ENCODE peak calls at places on chromosomes 5 and 9, in ten cellular contexts. N is T1000, G is choroid plexus epithelial cell, K is aorta, T is NCI-H446, V is GM23248, Y is NT2/D1, F is left kidney, M is GM23338, S is skeletal muscle cell. L is an unnamed sample.

GRCh38 chr5:135063056-135063445 is 29.0 kb upstream of the PITX1 start:
- DNase-seq in N (no peak), G (no peak), K (peak; percentile 42), T (no peak), V (no peak), Y (no peak), F (no peak), M (no peak), S (no peak), L (no peak)

GRCh38 chr9:37508834-37509206 is 23.1 kb downstream of the POLR1E start:
- DNase-seq in N (no peak), G (no peak), K (peak; percentile 32), T (no peak), V (no peak), Y (no peak), F (no peak), M (no peak), S (no peak), L (peak; percentile 1)

GRCh38 chr5:157225463-157226422 is 40.2 kb upstream of the CYFIP2 start:
- DNase-seq in N (no peak), G (no peak), K (no peak), T (no peak), V (no peak), Y (no peak), F (no peak), M (no peak), S (no peak), L (no peak)

GRCh38 chr9:81108821-81109220 is 580.5 kb downstream of the TLE1 start:
- DNase-seq in N (peak; percentile 16), G (no peak), K (no peak), T (no peak), V (no peak), Y (no peak), F (no peak), M (no peak), S (no peak), L (no peak)

GRCh38 chr5:14399054-14399657 is 182.4 kb upstream of the OTULINL start:
- DNase-seq in N (no peak), G (peak; percentile 90), K (no peak), T (peak; percentile 74), V (peak; percentile 82), Y (no peak), F (peak; percentile 81), M (peak; percentile 72), S (no peak), L (peak; percentile 78)

GRCh38 chr5:158013939-158014338 is 155.0 kb upstream of the CLINT1 start:
- DNase-seq in N (no peak), G (peak; percentile 70), K (no peak), T (peak; percentile 28), V (peak; percentile 77), Y (peak; percentile 36), F (peak; percentile 69), M (peak; percentile 51), S (peak; percentile 38), L (peak; percentile 69)

GRCh38 chr5:124259017-124259416 is 487.4 kb downstream of the ZNF608 start:
- DNase-seq in N (no peak), G (no peak), K (no peak), T (no peak), V (no peak), Y (no peak), F (no peak), M (no peak), S (no peak), L (no peak)

GRCh38 chr9:112051812-112052211 is 123.3 kb downstream of the SUSD1 start:
- DNase-seq in N (no peak), G (no peak), K (no peak), T (no peak), V (peak; percentile 83), Y (no peak), F (no peak), M (no peak), S (no peak), L (no peak)

GRCh38 chr9:2816476-2817141 is 27.3 kb downstream of the PUM3 start:
- DNase-seq in N (no peak), G (peak; percentile 85), K (no peak), T (no peak), V (peak; percentile 86), Y (no peak), F (no peak), M (peak; percentile 28), S (no peak), L (no peak)

GRCh38 chr5:80109549-80110478 is 74.7 kb downstream of the THBS4 start:
- DNase-seq in N (no peak), G (no peak), K (no peak), T (peak; percentile 99), V (no peak), Y (no peak), F (peak; percentile 72), M (peak; percentile 53), S (no peak), L (no peak)